ENCODE peak calls at places on chromosomes 1 and 21, in ten cellular contexts. I is activated CD4-positive, alpha-beta T cell treated with anti-CD3 and anti-CD28 coated beads for 24 hours; O is tibial artery; Q is IMR-90; F is neural progenitor cell; T is neural crest cell; E is iris pigment epithelial cell; U is activated CD4-positive, CD25-positive, alpha-beta regulatory T cell treated with anti-CD3 and anti-CD28 coated beads, Interleukin-2, amount 50 U/mL, for 72 hours; A is amniotic stem cell; P is NCI-H1930. V is an unnamed sample.

GRCh38 chr1:67791686-67792475 is 41.4 kb downstream of the GNG12 start:
- DNase-seq in I (no peak), U (no peak), A (peak; percentile 80), T (no peak), O (no peak), Q (peak; percentile 93), F (no peak), P (no peak), E (peak; percentile 97), V (no peak)

GRCh38 chr1:3327389-3327702 is 127.1 kb upstream of the ARHGEF16 start:
- DNase-seq in U (no peak), A (no peak), P (no peak), F (no peak), T (no peak), E (no peak), I (no peak), O (no peak), Q (no peak), V (no peak)

GRCh38 chr1:25816112-25816718 is 3.5 kb upstream of the MTFR1L start:
- DNase-seq in F (no peak), P (no peak), T (no peak), A (no peak), U (peak; percentile 21), I (no peak), E (no peak), Q (no peak), O (no peak), V (no peak)

GRCh38 chr1:17059391-17060128 is 5.7 kb upstream of the SDHB start:
- DNase-seq in U (no peak), P (peak; percentile 63), A (peak; percentile 35), F (peak; percentile 86), E (peak; percentile 76), T (peak; percentile 66), Q (peak; percentile 71), I (peak; percentile 6), O (peak; percentile 63), V (peak; percentile 70)

GRCh38 chr1:201397675-201398074 is 1.4 kb downstream of the LAD1 start:
- DNase-seq in I (no peak), T (no peak), U (no peak), O (no peak), A (no peak), Q (peak; percentile 19), P (no peak), F (no peak), E (no peak), V (no peak)

GRCh38 chr1:166164995-166165660 is 1.7 kb downstream of the FAM78B start:
- DNase-seq in E (peak; percentile 60), U (peak; percentile 31), Q (peak; percentile 28), F (peak; percentile 89), O (peak; percentile 66), P (peak; percentile 33), T (peak; percentile 52), I (no peak), A (no peak), V (no peak)

GRCh38 chr21:37793660-37794059 is 122.6 kb downstream of the KCNJ6 start:
- DNase-seq in U (no peak), T (no peak), F (no peak), E (peak; percentile 56), P (no peak), O (no peak), A (no peak), Q (peak; percentile 79), I (no peak), V (no peak)

GRCh38 chr1:108686609-108687313 is 5.3 kb upstream of the PRPF38B start:
- DNase-seq in E (peak; percentile 17), T (no peak), U (no peak), O (no peak), Q (peak; percentile 52), F (no peak), P (no peak), A (no peak), I (no peak), V (no peak)

GRCh38 chr1:80218112-80218511 is 1211.6 kb upstream of the ADGRL4 start:
- DNase-seq in F (peak; percentile 59), E (peak; percentile 50), Q (peak; percentile 59), U (no peak), T (no peak), I (no peak), A (peak; percentile 23), P (peak; percentile 0), O (no peak), V (no peak)

GRCh38 chr1:38027201-38028104 is 14.9 kb downstream of the UTP11 start:
- DNase-seq in E (no peak), A (no peak), Q (no peak), I (no peak), P (no peak), F (no peak), T (no peak), U (no peak), O (no peak), V (no peak)

GRCh38 chr1:3671371-3672180 is 19.3 kb downstream of the TP73 start:
- DNase-seq in A (no peak), O (peak; percentile 45), F (no peak), U (no peak), E (no peak), I (no peak), P (no peak), T (no peak), Q (no peak), V (no peak)

GRCh38 chr1:111406325-111406768 is 21.2 kb downstream of the OVGP1 start:
- DNase-seq in A (no peak), E (peak; percentile 35), Q (peak; percentile 48), U (no peak), I (peak; percentile 10), T (no peak), P (no peak), F (no peak), O (no peak), V (peak; percentile 86)

GRCh38 chr1:150003826-150004225 is 6.7 kb downstream of the OTUD7B start:
- DNase-seq in P (no peak), E (no peak), O (no peak), A (no peak), U (no peak), I (no peak), F (no peak), T (no peak), Q (no peak), V (no peak)

GRCh38 chr1:51327386-51327785 is 3.0 kb downstream of the TTC39A start:
- DNase-seq in F (no peak), P (no peak), Q (peak; percentile 47), E (peak; percentile 35), T (no peak), I (no peak), A (no peak), O (no peak), U (no peak), V (no peak)

GRCh38 chr1:63593887-63594617 is 841 bp downstream of the PGM1 start:
- DNase-seq in I (peak; percentile 70), T (peak; percentile 53), P (no peak), A (no peak), Q (peak; percentile 33), U (peak; percentile 73), O (peak; percentile 83), E (peak; percentile 88), F (peak; percentile 21), V (peak; percentile 14)